ENCODE peak calls at places on chromosomes 3 and 15, in four cellular contexts. J is K562, Y is HCT116, X is HepG2. S is an unnamed sample.

GRCh38 chr3:135944831-135945230 is 20.7 kb upstream of the PPP2R3A start:
- DNase-seq in J (no peak), Y (no peak), X (no peak), S (no peak)

GRCh38 chr15:66774001-66774814 is 72.2 kb downstream of the SMAD6 start:
- DNase-seq in J (peak; percentile 87), Y (peak; percentile 72), X (peak; percentile 78), S (peak; percentile 66)

GRCh38 chr15:53746101-53746500 is 13.4 kb downstream of the WDR72 start:
- DNase-seq in J (no peak), Y (no peak), X (no peak), S (no peak)

GRCh38 chr3:15667484-15667883 is 65.9 kb downstream of the BTD start:
- DNase-seq in J (no peak), Y (no peak), X (no peak), S (no peak)

GRCh38 chr15:83462026-83462425 is 14.9 kb downstream of the SH3GL3 start:
- DNase-seq in J (peak; percentile 21), Y (no peak), X (no peak), S (no peak)

GRCh38 chr3:63968612-63969350 is 54.5 kb downstream of the PSMD6 start:
- DNase-seq in J (no peak), Y (no peak), X (no peak), S (no peak)

GRCh38 chr3:168249048-168249538 is 153.4 kb upstream of the GOLIM4 start:
- DNase-seq in J (no peak), Y (no peak), X (no peak), S (no peak)

GRCh38 chr3:157499342-157499963 is 3.8 kb downstream of the VEPH1 start:
- DNase-seq in J (no peak), Y (peak; percentile 48), X (peak; percentile 61), S (no peak)

GRCh38 chr15:28873585-28874139 is 12.1 kb upstream of the APBA2 start:
- DNase-seq in J (no peak), Y (no peak), X (no peak), S (no peak)

GRCh38 chr3:171967932-171968678 is 71.3 kb upstream of the FNDC3B start:
- DNase-seq in J (no peak), Y (no peak), X (no peak), S (no peak)

GRCh38 chr3:55964491-55964980 is 477.4 kb upstream of the WNT5A start:
- DNase-seq in J (no peak), Y (no peak), X (no peak), S (no peak)

GRCh38 chr15:44715142-44715796 is 4.0 kb downstream of the B2M start:
- DNase-seq in J (no peak), Y (no peak), X (no peak), S (no peak)

GRCh38 chr15:90031231-90031791 is 30.2 kb downstream of the ZNF710 start:
- DNase-seq in J (no peak), Y (no peak), X (no peak), S (no peak)

GRCh38 chr3:159860727-159861126 is 127.9 kb upstream of the IL12A start:
- DNase-seq in J (no peak), Y (no peak), X (no peak), S (no peak)

GRCh38 chr3:13543251-13543650 is 5.7 kb upstream of the FBLN2 start:
- DNase-seq in J (no peak), Y (no peak), X (no peak), S (no peak)

GRCh38 chr3:164524201-164524600 is 554.1 kb downstream of the SI start:
- DNase-seq in J (no peak), Y (no peak), X (peak; percentile 69), S (no peak)

GRCh38 chr15:70245932-70246622 is 148.4 kb upstream of the TLE3 start:
- DNase-seq in J (no peak), Y (peak; percentile 35), X (no peak), S (no peak)

GRCh38 chr3:119831941-119832371 is 50.1 kb downstream of the NR1I2 start:
- DNase-seq in J (no peak), Y (no peak), X (no peak), S (no peak)

GRCh38 chr3:61903931-61904657 is 342.7 kb downstream of the PTPRG start:
- DNase-seq in J (no peak), Y (no peak), X (no peak), S (no peak)

GRCh38 chr15:50113187-50113505 is 5.9 kb downstream of the ATP8B4 start:
- DNase-seq in J (no peak), Y (no peak), X (no peak), S (no peak)

GRCh38 chr3:195240939-195241338 is 30.0 kb downstream of the XXYLT1 start:
- DNase-seq in J (no peak), Y (no peak), X (no peak), S (no peak)

GRCh38 chr3:97795951-97796350 is 25.9 kb upstream of the CRYBG3 start:
- DNase-seq in J (no peak), Y (no peak), X (no peak), S (no peak)

GRCh38 chr3:55247666-55248065 is 239.4 kb downstream of the WNT5A start:
- DNase-seq in J (no peak), Y (no peak), X (no peak), S (no peak)

GRCh38 chr3:43710607-43711006 is 19.9 kb downstream of the ABHD5 start:
- DNase-seq in J (no peak), Y (no peak), X (no peak), S (no peak)

GRCh38 chr3:42729404-42730145 is 27.0 kb upstream of the HHATL start:
- DNase-seq in J (no peak), Y (no peak), X (no peak), S (no peak)

GRCh38 chr15:68637755-68638405 is 59.1 kb downstream of the CORO2B start:
- DNase-seq in J (no peak), Y (no peak), X (no peak), S (no peak)
- TF ChIP-seq TCF7L2 in J (no peak), Y (no peak), X (no peak), S (no peak)

GRCh38 chr3:53255360-53255774 is 455 bp downstream of the TKT start:
- DNase-seq in J (no peak), Y (no peak), X (no peak), S (no peak)
- H3K4me3 ChIP-seq in J (peak overlapping the region; percentile 85), Y (peak overlapping the region; percentile 73), X (peak overlapping the region; percentile 89), S (peak overlapping the region; percentile 84)

DNA sequence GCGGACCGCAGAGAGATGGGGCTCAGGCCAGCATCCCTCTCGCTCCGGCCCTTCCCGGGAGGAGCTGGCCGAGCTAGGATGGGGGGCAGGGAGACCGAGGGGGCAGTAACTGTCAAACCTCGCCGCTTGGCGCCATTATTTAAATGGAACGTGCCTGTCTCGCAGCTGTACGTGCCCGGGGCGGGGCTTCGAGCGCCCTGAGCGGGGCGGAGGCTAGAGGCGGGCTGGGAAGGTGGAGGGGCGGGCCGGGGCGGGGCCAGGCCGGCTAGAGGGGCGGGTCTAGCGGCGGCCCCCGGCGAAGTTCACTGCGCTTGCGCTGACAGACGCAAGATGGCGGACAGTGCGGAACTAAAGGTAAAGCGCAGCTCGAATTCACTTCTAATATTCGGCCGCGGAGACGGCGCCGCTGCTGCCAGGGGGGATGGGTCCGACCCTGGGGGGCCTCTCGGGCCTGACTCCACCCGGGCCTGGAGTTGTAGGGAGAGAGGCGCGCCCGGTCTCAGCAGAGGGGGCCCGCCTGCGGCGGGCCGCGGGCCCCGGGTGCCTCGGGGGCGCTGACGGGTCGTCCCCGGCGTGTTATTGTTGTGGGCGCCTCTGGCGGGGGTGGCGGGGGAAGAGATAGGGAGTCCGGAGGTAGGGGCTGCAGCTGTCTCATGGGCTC is at the start of gene PIAS1:
- DNase-seq in J (peak; percentile 96), Y (peak; percentile 75), X (peak; percentile 89), S (peak; percentile 41)
- TF ChIP-seq REST in J (no peak), Y (no peak), X (no peak), S (no peak)

GRCh38 chr3:106826861-106827311 is 550.4 kb upstream of the CCDC54 start:
- DNase-seq in J (no peak), Y (no peak), X (no peak), S (no peak)
- TF ChIP-seq TCF7L2 in J (no peak), Y (no peak), X (no peak), S (no peak)

DNA sequence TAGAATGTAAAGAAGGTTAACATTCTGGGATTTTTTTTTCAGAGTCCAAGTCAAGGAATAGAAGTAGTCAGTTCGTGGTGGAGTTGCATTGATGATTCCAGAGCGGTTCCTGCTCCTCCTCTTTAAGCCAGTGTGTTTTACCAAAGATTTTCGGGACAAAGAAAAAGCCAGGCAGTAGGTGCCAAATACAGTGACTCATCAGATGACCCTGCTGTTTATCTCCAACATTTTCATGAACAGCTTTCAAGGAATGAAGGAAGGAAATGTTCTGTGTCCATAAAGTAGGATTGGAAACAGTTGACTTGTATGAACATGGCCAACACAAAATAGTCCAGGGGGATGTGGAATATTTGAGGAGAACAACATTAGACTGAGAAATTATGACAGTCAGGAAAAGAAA is 142.4 kb upstream of the TMC3 start:
- DNase-seq in J (no peak), Y (no peak), X (no peak), S (no peak)
- H3K4me3 ChIP-seq in J (no peak overlapping the region), Y (no peak overlapping the region), X (no peak overlapping the region), S (no peak overlapping the region)

GRCh38 chr15:31869640-31870335 is 160.5 kb upstream of the CHRNA7 start:
- DNase-seq in J (no peak), Y (no peak), X (no peak), S (no peak)
- TF ChIP-seq REST in J (no peak), Y (no peak), X (no peak), S (no peak)

GRCh38 chr3:134476977-134477376 is 8.8 kb downstream of the ANAPC13 start:
- DNase-seq in J (no peak), Y (no peak), X (no peak), S (no peak)
- TF ChIP-seq TCF7L2 in J (no peak), Y (no peak), X (no peak), S (no peak)

DNA sequence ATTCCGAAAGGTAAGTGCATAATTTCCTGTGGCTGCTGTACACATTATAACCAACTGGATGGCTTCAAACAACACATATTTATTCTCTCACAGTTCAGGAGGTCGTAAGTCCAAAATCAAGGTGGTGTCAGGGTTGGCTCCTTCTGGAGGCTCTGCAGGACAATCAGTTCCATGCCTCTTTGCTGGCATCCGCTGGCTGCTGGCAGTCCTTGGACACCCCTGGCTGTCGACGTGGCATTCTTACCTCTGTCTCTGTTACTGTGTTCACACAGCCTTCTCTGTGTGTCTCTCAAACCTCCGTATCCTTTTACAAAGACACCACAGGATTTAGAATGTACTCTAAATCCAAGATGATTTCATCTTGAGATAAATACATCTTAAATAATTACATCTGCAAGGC is 398.8 kb upstream of the ATP10A start:
- DNase-seq in J (no peak), Y (no peak), X (no peak), S (no peak)
- H3K4me3 ChIP-seq in J (no peak overlapping the region), Y (no peak overlapping the region), X (no peak overlapping the region), S (no peak overlapping the region)

GRCh38 chr3:122920986-122921385 is 106.6 kb downstream of the SEMA5B start:
- DNase-seq in J (no peak), Y (no peak), X (no peak), S (no peak)

GRCh38 chr3:122916580-122916979 is 111.0 kb downstream of the SEMA5B start:
- DNase-seq in J (no peak), Y (no peak), X (no peak), S (no peak)

GRCh38 chr3:122919291-122919610 is 108.3 kb downstream of the SEMA5B start:
- DNase-seq in J (no peak), Y (no peak), X (no peak), S (no peak)

GRCh38 chr3:122916084-122916483 is 111.5 kb downstream of the SEMA5B start:
- DNase-seq in J (no peak), Y (no peak), X (no peak), S (no peak)

GRCh38 chr3:122918576-122919290 is 108.8 kb downstream of the SEMA5B start:
- DNase-seq in J (no peak), Y (no peak), X (no peak), S (no peak)
- TF ChIP-seq REST in J (no peak), Y (peak; percentile 62), X (peak; percentile 46), S (peak; percentile 83)

S was measured in Panc1.